ENCODE peak calls at places on chromosome 7, in nine cellular contexts. T is fibroblast of lung; U is NCI-H1092; E is NCI-H774; C is cardiac fibroblast; A is heart left ventricle; L is stimulated activated CD4-positive, alpha-beta T cell treated with anti-CD3 and anti-CD28 coated beads, Interleukin-2, amount 100 ng/mL, for 48 hours; D is HFF-Myc; Y is HuH-7.5. R is an unnamed sample.

GRCh38 chr7:7792089-7792488 is 73.7 kb upstream of the RPA3 start:
- DNase-seq in T (no peak), U (no peak), E (no peak), C (no peak), A (no peak), L (no peak), D (no peak), Y (no peak), R (no peak)

GRCh38 chr7:14691034-14691433 is 211.5 kb downstream of the DGKB start:
- DNase-seq in T (no peak), U (no peak), E (no peak), C (no peak), A (no peak), L (no peak), D (no peak), Y (no peak), R (no peak)

GRCh38 chr7:84194484-84195260 is at the start of gene SEMA3A:
- DNase-seq in T (peak), U (peak), E (peak), C (peak), A (peak), L (no peak), D (peak), Y (no peak), R (no peak)

GRCh38 chr7:28407643-28408042 is 4.7 kb upstream of the CREB5 start:
- DNase-seq in T (peak), U (no peak), E (no peak), C (peak), A (no peak), L (no peak), D (no peak), Y (peak), R (no peak)

GRCh38 chr7:1397491-1398327 is 61.6 kb downstream of the MICALL2 start:
- DNase-seq in T (peak), U (no peak), E (no peak), C (peak), A (no peak), L (no peak), D (no peak), Y (no peak), R (no peak)

GRCh38 chr7:104805449-104806317 is 208.3 kb upstream of the KMT2E start:
- DNase-seq in T (no peak), U (no peak), E (no peak), C (no peak), A (no peak), L (no peak), D (no peak), Y (no peak), R (peak)

GRCh38 chr7:51046103-51046466 is 263.4 kb upstream of the GRB10 start:
- DNase-seq in T (no peak), U (no peak), E (no peak), C (no peak), A (no peak), L (no peak), D (no peak), Y (no peak), R (no peak)

GRCh38 chr7:100546868-100547800 is 8.1 kb downstream of the AGFG2 start:
- DNase-seq in T (no peak), U (peak), E (peak), C (no peak), A (no peak), L (no peak), D (no peak), Y (no peak), R (no peak)

GRCh38 chr7:917255-918117 is 37.0 kb downstream of the ADAP1 start:
- DNase-seq in T (no peak), U (no peak), E (no peak), C (no peak), A (peak), L (no peak), D (no peak), Y (no peak), R (no peak)

GRCh38 chr7:156209087-156209486 is 396.8 kb upstream of the SHH start:
- DNase-seq in T (no peak), U (no peak), E (no peak), C (no peak), A (no peak), L (no peak), D (no peak), Y (no peak), R (no peak)

GRCh38 chr7:98969386-98969785 is 91.1 kb downstream of the TRRAP start:
- DNase-seq in T (no peak), U (no peak), E (no peak), C (no peak), A (no peak), L (no peak), D (no peak), Y (no peak), R (no peak)